ENCODE peak calls at places on chromosomes 4 and X, in seven cellular contexts. One of them, this sample, is unnamed.
A peak's percentile ranks its signal among the peaks of the same experiment; 100 is the strongest.

GRCh38 chrX:138001219-138001618 is 435.3 kb downstream of the ZIC3 start:
- DNase-seq in hepatocyte: no peak
- DNase-seq in HCT116: no peak
- DNase-seq in PC-3: no peak
- DNase-seq in neural progenitor cell: no peak
- DNase-seq in GM23248: no peak
- DNase-seq in endothelial cell of umbilical vein: no peak
- DNase-seq in this sample: no peak

GRCh38 chrX:119427024-119427794 is 28.1 kb downstream of the SLC25A43 start:
- DNase-seq in hepatocyte: no peak
- DNase-seq in HCT116: no peak
- DNase-seq in PC-3: peak; percentile 18
- DNase-seq in neural progenitor cell: peak; percentile 58
- DNase-seq in GM23248: peak; percentile 26
- DNase-seq in endothelial cell of umbilical vein: no peak
- DNase-seq in this sample: no peak

GRCh38 chrX:11064851-11065600 is 46.1 kb upstream of the HCCS start:
- DNase-seq in hepatocyte: no peak
- DNase-seq in HCT116: no peak
- DNase-seq in PC-3: peak; percentile 48
- DNase-seq in neural progenitor cell: no peak
- DNase-seq in GM23248: peak; percentile 81
- DNase-seq in endothelial cell of umbilical vein: no peak
- DNase-seq in this sample: no peak

GRCh38 chrX:56728752-56729151 is 291 bp upstream of the NBDY start:
- DNase-seq in hepatocyte: peak; percentile 12
- DNase-seq in HCT116: no peak
- DNase-seq in PC-3: peak; percentile 23
- DNase-seq in neural progenitor cell: no peak
- DNase-seq in GM23248: peak; percentile 41
- DNase-seq in endothelial cell of umbilical vein: peak; percentile 50
- DNase-seq in this sample: no peak

GRCh38 chr4:78937837-78938236 is 1.4 kb downstream of the PAQR3 start:
- DNase-seq in hepatocyte: no peak
- DNase-seq in HCT116: no peak
- DNase-seq in PC-3: peak; percentile 18
- DNase-seq in neural progenitor cell: no peak
- DNase-seq in GM23248: peak; percentile 75
- DNase-seq in endothelial cell of umbilical vein: no peak
- DNase-seq in this sample: no peak

GRCh38 chr4:83964996-83965541 is 429.2 kb downstream of the GPAT3 start:
- DNase-seq in hepatocyte: no peak
- DNase-seq in HCT116: no peak
- DNase-seq in PC-3: no peak
- DNase-seq in neural progenitor cell: peak; percentile 25
- DNase-seq in GM23248: peak; percentile 59
- DNase-seq in endothelial cell of umbilical vein: no peak
- DNase-seq in this sample: no peak

GRCh38 chr4:38180456-38180855 is 220.3 kb downstream of the PTTG2 start:
- DNase-seq in hepatocyte: no peak
- DNase-seq in HCT116: no peak
- DNase-seq in PC-3: peak; percentile 57
- DNase-seq in neural progenitor cell: no peak
- DNase-seq in GM23248: peak; percentile 20
- DNase-seq in endothelial cell of umbilical vein: peak; percentile 4
- DNase-seq in this sample: no peak

GRCh38 chrX:152915541-152916241 is 17.8 kb downstream of the ZNF185 start:
- DNase-seq in hepatocyte: peak; percentile 52
- DNase-seq in HCT116: peak; percentile 18
- DNase-seq in PC-3: peak; percentile 78
- DNase-seq in neural progenitor cell: peak; percentile 62
- DNase-seq in GM23248: peak; percentile 65
- DNase-seq in endothelial cell of umbilical vein: peak; percentile 16
- DNase-seq in this sample: no peak

GRCh38 chr4:155822572-155822971 is 43.5 kb downstream of the ASIC5 start:
- DNase-seq in hepatocyte: no peak
- DNase-seq in HCT116: no peak
- DNase-seq in PC-3: peak; percentile 83
- DNase-seq in neural progenitor cell: no peak
- DNase-seq in GM23248: no peak
- DNase-seq in endothelial cell of umbilical vein: no peak
- DNase-seq in this sample: no peak

GRCh38 chr4:142353149-142353738 is 492.9 kb downstream of the INPP4B start:
- DNase-seq in hepatocyte: peak; percentile 84
- DNase-seq in HCT116: peak; percentile 69
- DNase-seq in PC-3: peak; percentile 88
- DNase-seq in neural progenitor cell: peak; percentile 85
- DNase-seq in GM23248: peak; percentile 83
- DNase-seq in endothelial cell of umbilical vein: peak; percentile 68
- DNase-seq in this sample: peak; percentile 14

GRCh38 chrX:2497961-2498780 is 2.6 kb downstream of the DHRSX start:
- DNase-seq in hepatocyte: peak; percentile 66
- DNase-seq in HCT116: no peak
- DNase-seq in PC-3: no peak
- DNase-seq in neural progenitor cell: no peak
- DNase-seq in GM23248: peak; percentile 55
- DNase-seq in endothelial cell of umbilical vein: peak; percentile 31
- DNase-seq in this sample: no peak

GRCh38 chrX:20720954-20721626 is 454.4 kb upstream of the RPS6KA3 start:
- DNase-seq in hepatocyte: no peak
- DNase-seq in HCT116: no peak
- DNase-seq in PC-3: no peak
- DNase-seq in neural progenitor cell: no peak
- DNase-seq in GM23248: no peak
- DNase-seq in endothelial cell of umbilical vein: no peak
- DNase-seq in this sample: no peak

GRCh38 chr4:125776146-125776545 is 461.4 kb downstream of the FAT4 start:
- DNase-seq in hepatocyte: no peak
- DNase-seq in HCT116: no peak
- DNase-seq in PC-3: no peak
- DNase-seq in neural progenitor cell: no peak
- DNase-seq in GM23248: no peak
- DNase-seq in endothelial cell of umbilical vein: no peak
- DNase-seq in this sample: no peak

GRCh38 chrX:31471229-31471628 is 399.4 kb upstream of the FTHL17 start:
- DNase-seq in hepatocyte: no peak
- DNase-seq in HCT116: no peak
- DNase-seq in PC-3: no peak
- DNase-seq in neural progenitor cell: no peak
- DNase-seq in GM23248: no peak
- DNase-seq in endothelial cell of umbilical vein: no peak
- DNase-seq in this sample: no peak

GRCh38 chr4:137361756-137362470 is 170.4 kb downstream of the PCDH18 start:
- DNase-seq in hepatocyte: no peak
- DNase-seq in HCT116: no peak
- DNase-seq in PC-3: no peak
- DNase-seq in neural progenitor cell: no peak
- DNase-seq in GM23248: peak; percentile 33
- DNase-seq in endothelial cell of umbilical vein: no peak
- DNase-seq in this sample: no peak

DNA sequence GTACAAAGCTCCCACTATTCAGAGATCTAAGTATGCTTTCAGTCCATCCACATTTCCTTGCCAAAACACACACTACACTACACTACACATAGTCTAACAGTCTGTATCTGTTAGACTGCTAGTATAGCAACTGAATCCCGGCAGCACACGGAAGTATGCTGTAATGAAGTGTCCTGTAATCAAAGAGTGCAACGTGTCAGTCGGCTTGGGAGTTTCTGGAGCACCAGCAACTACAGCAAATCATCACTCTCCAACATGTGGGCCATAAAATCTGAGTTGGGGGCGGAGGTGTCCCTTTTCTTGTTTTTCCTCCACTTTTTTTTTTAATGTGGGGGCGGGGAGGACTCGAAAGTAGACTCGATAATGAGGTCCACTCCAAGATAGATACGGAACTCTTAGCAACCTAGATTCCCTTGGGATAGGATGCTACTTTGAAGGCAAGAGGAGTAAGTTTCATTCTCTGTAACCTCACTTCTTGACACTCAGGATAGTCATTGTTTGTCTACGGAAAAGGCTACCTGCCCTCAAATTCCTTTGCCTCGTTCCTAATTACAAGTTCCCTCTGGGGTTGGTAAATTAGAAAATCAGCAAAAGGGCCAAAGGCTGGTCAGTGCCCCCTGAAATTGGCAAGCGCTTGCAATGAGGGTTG is 722 bp downstream of the SLC10A7 start:
- DNase-seq in hepatocyte: peak; percentile 69
- DNase-seq in HCT116: no peak
- DNase-seq in PC-3: peak; percentile 60
- DNase-seq in neural progenitor cell: peak; percentile 27
- DNase-seq in GM23248: peak; percentile 82
- DNase-seq in endothelial cell of umbilical vein: peak; percentile 79
- DNase-seq in this sample: no peak
- TF ChIP-seq EZH2 in hepatocyte: no peak
- TF ChIP-seq EZH2 in HCT116: no peak
- TF ChIP-seq EZH2 in PC-3: no peak
- TF ChIP-seq EZH2 in neural progenitor cell: peak; percentile 56
- TF ChIP-seq EZH2 in GM23248: no peak
- TF ChIP-seq EZH2 in endothelial cell of umbilical vein: no peak
- TF ChIP-seq EZH2 in this sample: no peak

DNA sequence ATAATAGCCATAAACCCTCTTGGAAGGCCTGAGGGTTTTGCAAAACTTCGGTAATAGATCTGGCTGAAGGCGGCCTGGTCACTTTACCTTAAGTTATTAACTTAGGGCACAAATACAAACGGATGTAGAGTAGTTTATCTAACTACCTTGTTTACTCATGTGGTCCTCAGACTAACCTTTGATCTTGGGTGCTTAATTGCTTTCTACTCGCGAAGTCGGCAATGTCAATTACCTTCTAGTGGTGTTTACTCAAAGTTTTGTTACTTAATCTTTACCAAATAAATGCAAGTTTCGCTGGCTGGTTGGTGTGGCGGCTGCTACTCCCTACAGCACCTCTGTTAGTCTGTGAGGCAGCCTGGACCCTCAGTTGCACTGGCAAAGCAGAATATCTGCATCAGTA is 8.9 kb upstream of the ZNF141 start:
- DNase-seq in hepatocyte: no peak
- DNase-seq in HCT116: no peak
- DNase-seq in PC-3: no peak
- DNase-seq in neural progenitor cell: no peak
- DNase-seq in GM23248: no peak
- DNase-seq in endothelial cell of umbilical vein: no peak
- DNase-seq in this sample: no peak
- H3K9me3 ChIP-seq in hepatocyte: peaks cover 8% of the 10 kb centered on the region
- H3K9me3 ChIP-seq in HCT116: peaks cover 8% of the 10 kb centered on the region
- H3K9me3 ChIP-seq in PC-3: no peaks in the 10 kb centered on the region
- H3K9me3 ChIP-seq in neural progenitor cell: peaks cover 3% of the 10 kb centered on the region
- H3K9me3 ChIP-seq in GM23248: no peaks in the 10 kb centered on the region
- H3K9me3 ChIP-seq in endothelial cell of umbilical vein: no peaks in the 10 kb centered on the region
- H3K9me3 ChIP-seq in this sample: no peaks in the 10 kb centered on the region

GRCh38 chrX:25004040-25004439 is 11.7 kb downstream of the ARX start:
- DNase-seq in hepatocyte: no peak
- DNase-seq in HCT116: no peak
- DNase-seq in PC-3: no peak
- DNase-seq in neural progenitor cell: peak; percentile 35
- DNase-seq in GM23248: no peak
- DNase-seq in endothelial cell of umbilical vein: no peak
- DNase-seq in this sample: no peak

GRCh38 chrX:25002658-25003015 is 13.1 kb downstream of the ARX start:
- DNase-seq in hepatocyte: no peak
- DNase-seq in HCT116: no peak
- DNase-seq in PC-3: no peak
- DNase-seq in neural progenitor cell: peak; percentile 67
- DNase-seq in GM23248: no peak
- DNase-seq in endothelial cell of umbilical vein: no peak
- DNase-seq in this sample: no peak

GRCh38 chrX:25003066-25003849 is 12.5 kb downstream of the ARX start:
- DNase-seq in hepatocyte: peak; percentile 62
- DNase-seq in HCT116: no peak
- DNase-seq in PC-3: no peak
- DNase-seq in neural progenitor cell: peak; percentile 67
- DNase-seq in GM23248: no peak
- DNase-seq in endothelial cell of umbilical vein: no peak
- DNase-seq in this sample: no peak

GRCh38 chrX:25004485-25005032 is 11.2 kb downstream of the ARX start:
- DNase-seq in hepatocyte: no peak
- DNase-seq in HCT116: no peak
- DNase-seq in PC-3: no peak
- DNase-seq in neural progenitor cell: peak; percentile 47
- DNase-seq in GM23248: no peak
- DNase-seq in endothelial cell of umbilical vein: no peak
- DNase-seq in this sample: no peak

DNA sequence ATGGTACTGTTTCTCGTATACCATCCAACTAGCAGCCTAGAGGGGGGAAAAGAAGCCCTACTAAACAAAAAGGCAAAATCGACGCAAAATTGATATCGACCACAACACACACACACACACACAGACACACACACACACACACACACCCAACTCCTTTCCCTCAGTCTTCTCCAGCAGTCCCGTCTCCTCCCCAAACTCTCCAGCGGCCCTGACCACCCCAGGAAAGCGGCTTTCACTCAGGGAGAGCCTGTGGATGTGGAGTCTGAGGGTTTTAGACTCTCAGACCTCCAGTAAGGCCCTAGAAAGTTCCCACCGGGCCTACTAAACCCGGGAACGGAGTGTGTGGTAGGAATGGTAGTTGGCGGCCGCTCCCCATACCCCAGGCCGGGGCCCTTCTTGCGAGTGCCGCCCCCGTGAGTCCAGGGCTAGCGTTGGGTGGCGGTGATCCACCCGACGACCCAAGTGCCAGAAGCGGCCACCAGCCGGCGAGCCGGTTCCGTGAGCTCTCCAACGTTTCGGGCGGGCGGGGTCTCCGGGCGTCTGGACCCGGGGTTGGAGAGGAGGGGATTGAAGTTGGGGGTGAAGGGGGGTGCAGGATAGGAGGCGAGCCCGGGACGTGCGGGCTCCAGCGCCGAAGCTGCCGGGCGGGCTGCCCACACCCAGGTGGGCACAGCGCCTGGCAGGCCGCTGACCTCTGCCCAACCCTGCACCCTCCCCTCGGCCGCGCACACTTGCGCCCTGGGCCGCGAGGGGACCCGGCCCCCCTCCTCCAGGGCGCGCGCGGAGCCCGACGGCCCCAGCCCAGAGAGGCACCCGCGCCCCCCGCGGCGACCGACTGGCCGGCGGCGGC is 13.7 kb downstream of the ARX start:
- DNase-seq in hepatocyte: peak; percentile 32
- DNase-seq in HCT116: no peak
- DNase-seq in PC-3: no peak
- DNase-seq in neural progenitor cell: peak; percentile 77
- DNase-seq in GM23248: no peak
- DNase-seq in endothelial cell of umbilical vein: no peak
- DNase-seq in this sample: no peak
- TF ChIP-seq EZH2 in hepatocyte: peak; percentile 76
- TF ChIP-seq EZH2 in HCT116: no peak
- TF ChIP-seq EZH2 in PC-3: no peak
- TF ChIP-seq EZH2 in neural progenitor cell: no peak
- TF ChIP-seq EZH2 in GM23248: peak; percentile 7
- TF ChIP-seq EZH2 in endothelial cell of umbilical vein: peak; percentile 52
- TF ChIP-seq EZH2 in this sample: no peak

GRCh38 chrX:143757887-143758286 is 37.3 kb upstream of the SPANXN2 start:
- DNase-seq in hepatocyte: no peak
- DNase-seq in HCT116: no peak
- DNase-seq in PC-3: no peak
- DNase-seq in neural progenitor cell: no peak
- DNase-seq in GM23248: no peak
- DNase-seq in endothelial cell of umbilical vein: no peak
- DNase-seq in this sample: no peak
- H3K9me3 ChIP-seq in hepatocyte: no peaks in the 10 kb centered on the region
- H3K9me3 ChIP-seq in HCT116: no peaks in the 10 kb centered on the region
- H3K9me3 ChIP-seq in PC-3: no peaks in the 10 kb centered on the region
- H3K9me3 ChIP-seq in neural progenitor cell: peaks cover 4% of the 10 kb centered on the region
- H3K9me3 ChIP-seq in GM23248: no peaks in the 10 kb centered on the region
- H3K9me3 ChIP-seq in endothelial cell of umbilical vein: no peaks in the 10 kb centered on the region
- H3K9me3 ChIP-seq in this sample: no peaks in the 10 kb centered on the region

This sample was measured in SK-N-MC.